ENCODE peak calls at places on chromosomes 12 and 14, in five cellular contexts. B is GM23248, Z is ovary, U is hepatocyte, F is uterus. V is an unnamed sample.

GRCh38 chr12:113555226-113555625 is 83.6 kb upstream of the LHX5 start:
- DNase-seq in B (no peak), Z (no peak), U (no peak), F (no peak), V (no peak)

GRCh38 chr14:61472801-61473376 is 151.5 kb downstream of the PRKCH start:
- DNase-seq in B (peak; percentile 24), Z (no peak), U (no peak), F (no peak), V (no peak)

GRCh38 chr12:119721306-119721705 is 53.4 kb downstream of the PRKAB1 start:
- DNase-seq in B (no peak), Z (no peak), U (no peak), F (no peak), V (no peak)

GRCh38 chr14:61503167-61503801 is 181.9 kb downstream of the PRKCH start:
- DNase-seq in B (no peak), Z (no peak), U (no peak), F (no peak), V (no peak)

GRCh38 chr12:25692115-25693035 is 139.3 kb upstream of the LMNTD1 start:
- DNase-seq in B (peak; percentile 82), Z (no peak), U (peak; percentile 63), F (no peak), V (no peak)

GRCh38 chr12:114608509-114608908 is 75.5 kb downstream of the TBX3 start:
- DNase-seq in B (no peak), Z (no peak), U (no peak), F (no peak), V (no peak)

GRCh38 chr14:79587194-79587593 is 624.1 kb downstream of the DIO2 start:
- DNase-seq in B (no peak), Z (no peak), U (no peak), F (no peak), V (peak; percentile 34)

GRCh38 chr14:103164006-103164405 is 40.7 kb downstream of the TNFAIP2 start:
- DNase-seq in B (no peak), Z (no peak), U (no peak), F (no peak), V (no peak)

GRCh38 chr12:4214912-4215861 is 58.4 kb upstream of the CCND2 start:
- DNase-seq in B (no peak), Z (no peak), U (no peak), F (no peak), V (peak; percentile 88)

GRCh38 chr14:73789996-73790581 is 61.5 kb upstream of the PTGR2 start:
- DNase-seq in B (peak; percentile 98), Z (peak; percentile 69), U (peak; percentile 65), F (peak; percentile 89), V (peak; percentile 79)

GRCh38 chr12:24389394-24389793 is 439.9 kb upstream of the SOX5 start:
- DNase-seq in B (no peak), Z (no peak), U (no peak), F (no peak), V (no peak)

GRCh38 chr12:15924956-15925355 is 13.8 kb downstream of the DERA start:
- DNase-seq in B (no peak), Z (no peak), U (no peak), F (no peak), V (no peak)

GRCh38 chr14:49622022-49622607 is 1.5 kb downstream of the MGAT2 start:
- DNase-seq in B (peak; percentile 22), Z (no peak), U (no peak), F (no peak), V (no peak)

GRCh38 chr14:101948666-101949205 is 15.6 kb upstream of the DYNC1H1 start:
- DNase-seq in B (peak; percentile 41), Z (no peak), U (peak; percentile 40), F (no peak), V (peak; percentile 76)

GRCh38 chr14:68665792-68666195 is 127.1 kb downstream of the ZFP36L1 start:
- DNase-seq in B (no peak), Z (no peak), U (no peak), F (peak; percentile 17), V (no peak)

GRCh38 chr14:49954171-49954631 is 61.3 kb downstream of the ARF6 start:
- DNase-seq in B (peak; percentile 83), Z (no peak), U (no peak), F (no peak), V (no peak)

GRCh38 chr12:120119395-120119973 is 2.9 kb upstream of the RAB35 start:
- DNase-seq in B (peak; percentile 76), Z (no peak), U (no peak), F (no peak), V (no peak)

GRCh38 chr14:33676135-33676566 is 274.7 kb downstream of the EGLN3 start:
- DNase-seq in B (peak; percentile 66), Z (no peak), U (peak; percentile 60), F (no peak), V (peak; percentile 69)

GRCh38 chr14:92348154-92348553 is 25.2 kb downstream of the SLC24A4 start:
- DNase-seq in B (no peak), Z (no peak), U (peak; percentile 63), F (no peak), V (no peak)

GRCh38 chr14:77026166-77026929 is 2.2 kb downstream of the IRF2BPL start:
- DNase-seq in B (peak; percentile 75), Z (peak; percentile 57), U (peak; percentile 60), F (peak; percentile 54), V (peak; percentile 43)

GRCh38 chr14:64698899-64699298 is 5.3 kb upstream of the PLEKHG3 start:
- DNase-seq in B (no peak), Z (no peak), U (peak; percentile 84), F (no peak), V (no peak)

GRCh38 chr12:115404761-115405470 is 720.9 kb upstream of the TBX3 start:
- DNase-seq in B (peak; percentile 86), Z (no peak), U (peak; percentile 8), F (no peak), V (no peak)

GRCh38 chr12:71642264-71642663 is 21.4 kb downstream of the ZFC3H1 start:
- DNase-seq in B (no peak), Z (no peak), U (no peak), F (no peak), V (no peak)

GRCh38 chr12:68886636-68887572 is 46.1 kb downstream of the CPM start:
- DNase-seq in B (no peak), Z (no peak), U (no peak), F (no peak), V (no peak)

GRCh38 chr12:68890701-68891113 is 42.3 kb downstream of the CPM start:
- DNase-seq in B (no peak), Z (no peak), U (no peak), F (no peak), V (no peak)

GRCh38 chr12:68885381-68885780 is 47.6 kb downstream of the CPM start:
- DNase-seq in B (no peak), Z (no peak), U (no peak), F (no peak), V (no peak)

GRCh38 chr12:68887641-68888040 is 45.3 kb downstream of the CPM start:
- DNase-seq in B (no peak), Z (no peak), U (no peak), F (no peak), V (no peak)

GRCh38 chr12:68888243-68888642 is 44.7 kb downstream of the CPM start:
- DNase-seq in B (no peak), Z (no peak), U (no peak), F (no peak), V (no peak)
- H3K4me1 ChIP-seq in B (no peaks in the 10 kb centered on the region), Z (peaks cover 2% of the 10 kb centered on the region), U (no peaks in the 10 kb centered on the region), F (no peaks in the 10 kb centered on the region), V (no peaks in the 10 kb centered on the region)

GRCh38 chr14:94077111-94077821 is 3.7 kb downstream of the DDX24 start:
- DNase-seq in B (peak; percentile 25), Z (no peak), U (no peak), F (no peak), V (no peak)

GRCh38 chr14:94077823-94078222 is 3.2 kb downstream of the DDX24 start:
- DNase-seq in B (no peak), Z (no peak), U (no peak), F (no peak), V (no peak)

GRCh38 chr14:94074534-94074933 is 6.5 kb downstream of the DDX24 start:
- DNase-seq in B (no peak), Z (no peak), U (no peak), F (no peak), V (no peak)

GRCh38 chr14:94079891-94080605 is 954 bp downstream of the DDX24 start:
- DNase-seq in B (peak; percentile 40), Z (no peak), U (no peak), F (no peak), V (no peak)

DNA sequence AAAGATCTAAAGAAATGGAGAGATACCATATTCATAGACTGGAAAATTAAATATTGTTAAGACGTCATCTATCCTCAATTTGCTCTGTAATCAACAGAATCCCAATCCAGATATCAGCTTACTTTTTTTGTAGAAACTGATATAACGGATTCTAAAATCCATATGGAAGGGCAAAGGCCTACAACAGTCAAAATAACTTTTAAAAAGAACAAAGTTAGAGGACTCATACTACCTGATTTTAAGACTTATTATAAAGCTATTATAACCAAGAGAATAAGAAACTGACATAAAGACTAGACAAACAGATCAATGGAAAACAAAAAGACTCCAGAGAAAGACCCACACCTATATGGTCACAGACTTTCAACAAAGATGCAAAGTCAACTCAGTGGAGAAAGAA is 6.0 kb downstream of the DDX24 start:
- DNase-seq in B (no peak), Z (no peak), U (no peak), F (no peak), V (no peak)
- H3K9me3 ChIP-seq in B (peaks cover 3% of the 10 kb centered on the region), Z (peaks cover 2% of the 10 kb centered on the region), U (peaks cover 6% of the 10 kb centered on the region), F (peaks cover 6% of the 10 kb centered on the region), V (no peaks in the 10 kb centered on the region)

GRCh38 chr14:95213774-95214173 is 56.4 kb upstream of the DICER1 start:
- DNase-seq in B (no peak), Z (no peak), U (no peak), F (no peak), V (no peak)

GRCh38 chr14:95208598-95208997 is 51.3 kb upstream of the DICER1 start:
- DNase-seq in B (no peak), Z (no peak), U (no peak), F (no peak), V (no peak)

GRCh38 chr14:95215094-95215493 is 57.8 kb upstream of the DICER1 start:
- DNase-seq in B (no peak), Z (no peak), U (no peak), F (no peak), V (no peak)

GRCh38 chr14:95210699-95211098 is 53.4 kb upstream of the DICER1 start:
- DNase-seq in B (no peak), Z (no peak), U (no peak), F (no peak), V (no peak)

DNA sequence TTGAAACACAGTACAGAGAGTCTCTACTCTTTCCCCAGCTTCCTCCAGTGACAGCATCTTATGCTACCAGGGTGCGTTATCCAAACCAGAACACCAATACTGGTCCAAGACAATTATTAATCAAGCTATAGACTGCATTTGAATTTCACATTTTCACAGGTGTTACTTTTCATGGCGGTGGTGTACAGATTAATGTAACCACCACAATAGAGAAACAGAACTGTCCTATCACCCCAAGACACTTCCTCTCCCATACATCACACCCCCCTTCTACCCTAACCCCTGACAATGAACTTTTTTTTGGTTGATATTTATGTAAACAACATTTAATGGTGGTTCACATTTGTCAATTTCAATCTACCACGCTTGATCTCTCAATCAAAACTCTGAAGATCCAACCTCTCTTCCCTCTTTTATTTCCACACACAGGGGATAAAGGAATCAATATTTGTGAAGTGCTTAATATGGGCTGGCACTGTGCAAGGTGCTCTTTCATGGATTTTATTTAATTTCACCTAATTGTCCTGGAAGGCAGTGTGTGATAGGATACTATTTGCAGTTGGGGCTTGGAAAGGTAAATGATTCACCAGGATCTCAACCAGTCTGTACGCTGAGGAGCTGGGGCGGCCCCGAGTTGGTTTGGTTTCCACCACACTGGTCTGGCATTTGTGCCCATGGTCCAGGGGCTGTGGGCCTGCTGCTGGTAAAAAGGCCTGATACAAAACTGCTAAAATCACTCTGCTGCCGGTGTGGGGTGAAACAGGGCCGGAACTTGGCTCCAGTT is 54.6 kb upstream of the DICER1 start:
- DNase-seq in B (no peak), Z (no peak), U (no peak), F (no peak), V (no peak)
- H3K27ac ChIP-seq in B (no peak overlapping the region), Z (no peak overlapping the region), U (peak overlapping the region; percentile 8), F (no peak overlapping the region), V (no peak overlapping the region)

GRCh38 chr14:91324606-91324950 is 80.1 kb upstream of the GPR68 start:
- DNase-seq in B (no peak), Z (no peak), U (no peak), F (no peak), V (no peak)
- H3K4me1 ChIP-seq in B (no peaks in the 10 kb centered on the region), Z (peaks cover 3% of the 10 kb centered on the region), U (peaks cover 3% of the 10 kb centered on the region), F (peaks cover 5% of the 10 kb centered on the region), V (peaks cover 10% of the 10 kb centered on the region)

V was measured in right cardiac atrium.